ENCODE peak calls at places on chromosomes 5 and 9, in five cellular contexts. M, H, Q, C and Y are unnamed samples.

GRCh38 chr9:69744688-69745380 is 15.0 kb downstream of the PTAR1 start:
- DNase-seq in M (no peak), H (peak; percentile 31), Q (no peak), C (no peak), Y (no peak)

GRCh38 chr9:79116064-79116463 is 455.7 kb upstream of the TLE4 start:
- DNase-seq in M (peak; percentile 19), H (peak; percentile 11), Q (no peak), C (no peak), Y (no peak)

GRCh38 chr5:149979898-149980297 is 19.3 kb downstream of the SLC26A2 start:
- DNase-seq in M (no peak), H (no peak), Q (no peak), C (no peak), Y (no peak)

GRCh38 chr9:128001411-128002298 is 20.9 kb upstream of the EEIG1 start:
- DNase-seq in M (peak; percentile 72), H (peak; percentile 91), Q (no peak), C (peak; percentile 76), Y (no peak)

GRCh38 chr9:4334439-4334838 is 34.6 kb upstream of the GLIS3 start:
- DNase-seq in M (no peak), H (peak; percentile 23), Q (no peak), C (peak; percentile 73), Y (no peak)

GRCh38 chr9:113569472-113570060 is 106.0 kb downstream of the RGS3 start:
- DNase-seq in M (no peak), H (no peak), Q (peak; percentile 59), C (no peak), Y (no peak)

GRCh38 chr5:161535762-161536161 is 10.8 kb downstream of the GABRB2 start:
- DNase-seq in M (no peak), H (no peak), Q (no peak), C (no peak), Y (no peak)

GRCh38 chr5:123814796-123815479 is 303.0 kb downstream of the CSNK1G3 start:
- DNase-seq in M (peak; percentile 6), H (peak; percentile 65), Q (no peak), C (no peak), Y (no peak)

GRCh38 chr5:8233479-8233878 is 364.5 kb downstream of the MTRR start:
- DNase-seq in M (no peak), H (no peak), Q (no peak), C (no peak), Y (no peak)

GRCh38 chr9:118222375-118222774 is 518.2 kb downstream of the TLR4 start:
- DNase-seq in M (no peak), H (no peak), Q (no peak), C (peak; percentile 48), Y (no peak)

GRCh38 chr9:134407123-134407779 is 81.0 kb downstream of the RXRA start:
- DNase-seq in M (peak; percentile 97), H (peak; percentile 95), Q (peak; percentile 96), C (peak; percentile 77), Y (peak; percentile 97)
- TF ChIP-seq CTCF in M (no peak), H (no peak), Q (no peak), C (no peak), Y (no peak)

GRCh38 chr5:78056053-78056452 is 238.4 kb downstream of the AP3B1 start:
- DNase-seq in M (no peak), H (no peak), Q (no peak), C (no peak), Y (no peak)

GRCh38 chr5:78060421-78060820 is 234.1 kb downstream of the AP3B1 start:
- DNase-seq in M (no peak), H (no peak), Q (no peak), C (no peak), Y (no peak)

GRCh38 chr5:78062645-78063044 is 231.9 kb downstream of the AP3B1 start:
- DNase-seq in M (no peak), H (no peak), Q (no peak), C (no peak), Y (no peak)

GRCh38 chr5:78056901-78057514 is 237.5 kb downstream of the AP3B1 start:
- DNase-seq in M (no peak), H (no peak), Q (no peak), C (no peak), Y (no peak)
- TF ChIP-seq CTCF in M (peak; percentile 21), H (peak; percentile 12), Q (no peak), C (peak; percentile 44), Y (peak; percentile 16)

GRCh38 chr5:126178521-126178920 is 244.7 kb upstream of the GRAMD2B start:
- DNase-seq in M (no peak), H (peak; percentile 84), Q (no peak), C (no peak), Y (no peak)
- TF ChIP-seq CTCF in M (no peak), H (no peak), Q (no peak), C (no peak), Y (no peak)

DNA sequence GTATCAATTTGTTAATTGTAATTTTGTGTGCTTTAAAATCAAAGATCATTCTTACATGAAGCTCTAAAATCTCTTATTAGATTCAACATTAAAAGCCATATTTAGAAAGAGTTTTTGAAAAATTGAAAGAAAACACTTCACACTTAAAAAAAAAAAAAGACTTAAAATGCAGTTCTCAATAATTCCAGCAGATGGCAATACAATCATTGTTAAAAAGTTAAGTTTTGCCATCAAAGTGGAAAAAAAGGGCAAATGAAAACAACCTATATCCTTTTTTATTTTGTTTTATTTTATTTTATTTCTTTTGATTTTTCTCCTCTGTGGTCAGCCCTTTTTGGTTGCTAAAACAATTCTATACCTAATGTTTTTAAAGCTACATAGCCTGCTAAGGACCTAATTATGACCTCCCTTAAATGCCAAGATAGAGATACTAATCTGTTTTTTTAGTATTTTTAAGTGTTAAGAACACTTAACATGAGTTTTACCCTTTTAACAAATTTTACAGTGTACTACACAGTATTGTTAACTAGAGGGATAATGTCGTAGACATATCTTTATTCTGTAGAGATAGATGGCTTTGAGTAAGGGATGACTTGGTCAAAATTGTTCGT is 154.2 kb upstream of the DAB2 start:
- DNase-seq in M (no peak), H (peak; percentile 52), Q (no peak), C (no peak), Y (no peak)
- TF ChIP-seq CTCF in M (peak; percentile 73), H (peak; percentile 0), Q (no peak), C (peak; percentile 79), Y (peak; percentile 68)

GRCh38 chr5:181170996-181171395 is 23.6 kb downstream of the OR2V2 start:
- DNase-seq in M (no peak), H (peak; percentile 58), Q (no peak), C (no peak), Y (no peak)

GRCh38 chr5:181173420-181174342 is 26.3 kb downstream of the OR2V2 start:
- DNase-seq in M (peak; percentile 59), H (peak; percentile 76), Q (no peak), C (peak; percentile 93), Y (no peak)

GRCh38 chr5:181171782-181172181 is 24.4 kb downstream of the OR2V2 start:
- DNase-seq in M (no peak), H (no peak), Q (no peak), C (no peak), Y (no peak)

GRCh38 chr5:181170237-181170830 is 22.9 kb downstream of the OR2V2 start:
- DNase-seq in M (peak; percentile 29), H (peak; percentile 16), Q (no peak), C (peak; percentile 76), Y (no peak)

GRCh38 chr5:181173027-181173419 is 25.6 kb downstream of the OR2V2 start:
- DNase-seq in M (peak; percentile 53), H (no peak), Q (no peak), C (no peak), Y (no peak)
- TF ChIP-seq CTCF in M (peak; percentile 51), H (no peak), Q (no peak), C (peak; percentile 25), Y (peak; percentile 27)

GRCh38 chr5:66302344-66302743 is 158.2 kb downstream of the SREK1 start:
- DNase-seq in M (no peak), H (no peak), Q (no peak), C (no peak), Y (no peak)
- TF ChIP-seq CTCF in M (no peak), H (no peak), Q (no peak), C (no peak), Y (no peak)